ENCODE peak calls at places on chromosomes 2 and 18, in eight cellular contexts. Z is brain microvascular endothelial cell, K is NB4, N is IMR-90, A is fibroblast of pulmonary artery, Q is OCI-LY7, P is spleen, R is neural progenitor cell. H is an unnamed sample.

GRCh38 chr2:143390185-143390584 is 261.0 kb downstream of the ARHGAP15 start:
- DNase-seq in Z (no peak), N (no peak), Q (no peak), P (no peak), R (no peak), A (no peak), K (no peak), H (no peak)

GRCh38 chr2:71662665-71663394 is 209.5 kb downstream of the DYSF start:
- DNase-seq in R (no peak), Q (no peak), P (no peak), K (no peak), Z (no peak), A (no peak), N (no peak), H (no peak)

GRCh38 chr18:8773980-8774379 is 68.6 kb downstream of the MTCL1 start:
- DNase-seq in Q (no peak), Z (no peak), N (no peak), A (no peak), K (no peak), R (no peak), P (no peak), H (no peak)

GRCh38 chr2:126749537-126749936 is 93.6 kb downstream of the GYPC start:
- DNase-seq in Q (peak), Z (no peak), N (peak), P (no peak), R (no peak), K (peak), A (peak), H (no peak)

GRCh38 chr18:11293794-11294193 is 144.4 kb upstream of the PIEZO2 start:
- DNase-seq in R (no peak), A (no peak), N (no peak), Z (no peak), P (no peak), K (no peak), Q (no peak), H (no peak)

GRCh38 chr18:706438-706837 is 6.0 kb downstream of the ENOSF1 start:
- DNase-seq in Q (no peak), R (no peak), Z (no peak), K (no peak), A (no peak), N (no peak), P (no peak), H (no peak)

GRCh38 chr18:76932026-76932819 is 109.9 kb downstream of the ZNF236 start:
- DNase-seq in K (no peak), Q (no peak), N (peak), Z (no peak), R (no peak), P (no peak), A (peak), H (peak)

GRCh38 chr18:50748243-50749229 is 71.3 kb downstream of the MRO start:
- DNase-seq in P (no peak), A (no peak), N (no peak), Z (no peak), K (no peak), R (peak), Q (no peak), H (no peak)

GRCh38 chr2:68709421-68709911 is 25.1 kb upstream of the ARHGAP25 start:
- DNase-seq in K (peak), R (peak), N (peak), Q (peak), Z (peak), A (peak), P (no peak), H (no peak)

GRCh38 chr2:227653419-227653818 is 13.2 kb upstream of the SCYGR5 start:
- DNase-seq in P (no peak), N (peak), Q (no peak), Z (peak), K (no peak), A (peak), R (no peak), H (peak)

GRCh38 chr2:241941691-241942301 is 72.3 kb downstream of the RTP5 start:
- DNase-seq in P (peak), Q (no peak), K (peak), N (no peak), R (no peak), Z (no peak), A (no peak), H (no peak)

GRCh38 chr18:76686737-76687231 is 135.6 kb upstream of the ZNF236 start:
- DNase-seq in Q (peak), K (peak), Z (peak), P (no peak), R (peak), N (peak), A (peak), H (no peak)

GRCh38 chr2:161217597-161218185 is 57.5 kb downstream of the TANK start:
- DNase-seq in Q (no peak), N (no peak), A (peak), P (no peak), K (no peak), R (no peak), Z (no peak), H (no peak)

GRCh38 chr18:55774505-55774904 is 186.5 kb upstream of the TCF4 start:
- DNase-seq in N (no peak), A (no peak), R (peak), Z (no peak), K (no peak), P (no peak), Q (no peak), H (no peak)

GRCh38 chr18:52920665-52921064 is 580.7 kb downstream of the DCC start:
- DNase-seq in Z (no peak), N (no peak), Q (no peak), A (no peak), R (no peak), K (no peak), P (no peak), H (no peak)

GRCh38 chr2:230130668-230131364 is 62.1 kb upstream of the SLC16A14 start:
- DNase-seq in K (no peak), Q (no peak), R (no peak), P (peak), N (peak), Z (peak), A (peak), H (peak)

GRCh38 chr2:230124792-230125452 is 56.2 kb upstream of the SLC16A14 start:
- DNase-seq in N (no peak), A (no peak), Q (no peak), Z (no peak), R (no peak), P (peak), K (peak), H (no peak)

GRCh38 chr2:230129343-230129742 is 60.6 kb upstream of the SLC16A14 start:
- DNase-seq in A (no peak), R (no peak), Q (no peak), P (no peak), Z (no peak), N (no peak), K (peak), H (no peak)

GRCh38 chr2:230131366-230131765 is 62.6 kb upstream of the SLC16A14 start:
- DNase-seq in A (no peak), K (no peak), Z (no peak), Q (no peak), N (no peak), R (no peak), P (no peak), H (no peak)

GRCh38 chr2:230128943-230129342 is 60.2 kb upstream of the SLC16A14 start:
- DNase-seq in K (no peak), R (no peak), P (no peak), N (peak), A (peak), Z (no peak), Q (no peak), H (no peak)
- H3K4me3 ChIP-seq in K (no peak), R (no peak), P (no peak), N (no peak), A (no peak), Z (no peak), Q (no peak), H (no peak)

DNA sequence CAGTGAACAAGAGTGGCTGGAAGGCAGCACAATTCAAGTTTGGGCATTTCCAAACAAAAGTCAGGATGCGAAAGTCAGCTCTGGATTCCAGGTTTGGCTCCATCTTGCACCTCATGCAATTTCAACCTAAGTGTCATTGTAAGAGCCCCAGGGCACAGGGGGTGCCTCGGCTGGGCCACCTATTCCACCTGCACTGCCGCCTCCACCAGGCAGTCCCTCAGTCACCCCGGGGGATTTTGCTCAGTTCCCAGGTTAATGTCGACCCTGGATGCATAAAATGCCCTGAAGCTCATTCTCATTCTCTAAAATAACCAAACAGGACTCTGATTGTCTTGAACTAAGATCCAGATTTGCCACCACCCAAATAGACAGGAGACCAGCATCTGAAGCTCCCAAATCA is 77.6 kb downstream of the EDAR start:
- DNase-seq in Q (no peak), N (no peak), R (no peak), A (no peak), Z (no peak), K (no peak), P (peak), H (no peak)
- H3K4me3 ChIP-seq in Q (no peak), N (no peak), R (no peak), A (no peak), Z (no peak), K (no peak), P (no peak), H (no peak)

DNA sequence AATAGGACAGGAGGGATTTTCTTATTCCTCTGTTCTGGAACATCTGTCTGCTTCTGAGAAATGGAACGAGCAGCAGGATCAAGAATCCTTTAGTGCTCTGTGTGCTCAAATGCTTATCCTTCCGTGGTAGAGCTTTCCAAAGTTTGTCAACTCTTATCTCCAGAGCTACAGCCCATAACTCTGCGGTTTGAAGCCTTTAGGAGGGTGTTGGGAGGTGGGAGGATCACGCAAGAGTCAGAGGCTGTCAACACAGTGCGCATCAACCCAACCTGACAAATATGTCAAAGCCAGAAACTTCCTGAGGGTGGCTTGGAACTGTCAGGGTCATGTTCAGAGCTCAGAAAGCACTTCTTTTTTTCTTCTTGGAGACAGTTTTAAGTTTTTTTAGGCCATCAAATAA is 95.9 kb downstream of the CRIM1 start:
- DNase-seq in R (no peak), P (no peak), K (peak), Z (peak), Q (no peak), A (peak), N (peak), H (no peak)
- H3K4me3 ChIP-seq in R (no peak), P (no peak), K (no peak), Z (no peak), Q (no peak), A (no peak), N (no peak), H (no peak)

GRCh38 chr2:156486175-156486574 is 50.0 kb downstream of the GPD2 start:
- DNase-seq in Q (no peak), K (no peak), Z (peak), A (peak), R (no peak), P (no peak), N (peak), H (peak)

GRCh38 chr2:156490467-156490840 is 54.3 kb downstream of the GPD2 start:
- DNase-seq in N (no peak), Q (no peak), P (no peak), A (no peak), Z (no peak), K (no peak), R (no peak), H (no peak)

GRCh38 chr2:156486614-156487013 is 50.4 kb downstream of the GPD2 start:
- DNase-seq in P (no peak), Q (no peak), Z (no peak), R (no peak), N (no peak), A (no peak), K (no peak), H (no peak)

GRCh38 chr2:156492979-156493378 is 56.8 kb downstream of the GPD2 start:
- DNase-seq in K (no peak), Z (no peak), A (no peak), P (no peak), R (no peak), Q (no peak), N (no peak), H (no peak)

GRCh38 chr2:156489750-156490466 is 53.7 kb downstream of the GPD2 start:
- DNase-seq in Q (no peak), A (no peak), K (no peak), P (no peak), Z (no peak), R (no peak), N (no peak), H (no peak)
- H3K4me3 ChIP-seq in Q (no peak), A (no peak), K (no peak), P (no peak), Z (no peak), R (no peak), N (no peak), H (no peak)

GRCh38 chr18:62510744-62511143 is 12.1 kb upstream of the ZCCHC2 start:
- DNase-seq in R (no peak), N (no peak), Q (no peak), K (no peak), A (peak), Z (no peak), P (no peak), H (no peak)
- H3K4me3 ChIP-seq in R (no peak), N (no peak), Q (no peak), K (no peak), A (no peak), Z (no peak), P (no peak), H (no peak)

GRCh38 chr2:73700661-73701447 is 36.3 kb downstream of the TPRKB start:
- DNase-seq in K (no peak), P (no peak), Q (no peak), A (no peak), R (no peak), N (no peak), Z (no peak), H (no peak)
- H3K4me3 ChIP-seq in K (no peak), P (no peak), Q (no peak), A (no peak), R (no peak), N (no peak), Z (no peak), H (no peak)